ENCODE peak calls at places on chromosomes 3 and 15, in eight cellular contexts. J, I, F, W, S, Q, Y and A are unnamed samples.

GRCh38 chr15:80151576-80151975 is 1.2 kb upstream of the FAH start:
- DNase-seq in J (no peak), I (no peak), F (no peak), W (no peak), S (no peak), Q (no peak), Y (no peak), A (no peak)

GRCh38 chr3:116165190-116165589 is 280.1 kb downstream of the LSAMP start:
- DNase-seq in J (no peak), I (no peak), F (no peak), W (no peak), S (no peak), Q (no peak), Y (no peak), A (no peak)

GRCh38 chr3:4687167-4687566 is 194.0 kb downstream of the ITPR1 start:
- DNase-seq in J (peak), I (no peak), F (no peak), W (no peak), S (no peak), Q (no peak), Y (no peak), A (no peak)

GRCh38 chr3:126746395-126747177 is 42.5 kb downstream of the CHCHD6 start:
- DNase-seq in J (peak), I (no peak), F (no peak), W (no peak), S (no peak), Q (peak), Y (peak), A (peak)

GRCh38 chr3:141370065-141370533 is 1.8 kb downstream of the ZBTB38 start:
- DNase-seq in J (peak), I (peak), F (no peak), W (peak), S (peak), Q (peak), Y (peak), A (no peak)

GRCh38 chr15:49135342-49135857 is 20.0 kb downstream of the COPS2 start:
- DNase-seq in J (no peak), I (no peak), F (no peak), W (no peak), S (no peak), Q (no peak), Y (no peak), A (no peak)

GRCh38 chr3:102092617-102093466 is 243.5 kb downstream of the NFKBIZ start:
- DNase-seq in J (no peak), I (no peak), F (no peak), W (no peak), S (no peak), Q (no peak), Y (no peak), A (no peak)

GRCh38 chr15:80450811-80451321 is 46.7 kb downstream of the ARNT2 start:
- DNase-seq in J (no peak), I (no peak), F (no peak), W (no peak), S (no peak), Q (no peak), Y (no peak), A (no peak)

GRCh38 chr15:100202309-100202943 is 139.3 kb downstream of the ADAMTS17 start:
- DNase-seq in J (no peak), I (no peak), F (no peak), W (no peak), S (no peak), Q (no peak), Y (no peak), A (no peak)

GRCh38 chr3:169390310-169390731 is 273.2 kb downstream of the MECOM start:
- DNase-seq in J (no peak), I (peak), F (no peak), W (no peak), S (no peak), Q (no peak), Y (no peak), A (no peak)

GRCh38 chr3:110881069-110881468 is 190.5 kb upstream of the NECTIN3 start:
- DNase-seq in J (no peak), I (peak), F (no peak), W (no peak), S (no peak), Q (no peak), Y (no peak), A (no peak)

GRCh38 chr3:14532691-14533456 is 7.3 kb downstream of the GRIP2 start:
- DNase-seq in J (no peak), I (no peak), F (no peak), W (no peak), S (no peak), Q (no peak), Y (no peak), A (no peak)

GRCh38 chr3:58627580-58627894 is 39.0 kb downstream of the FAM3D start:
- DNase-seq in J (no peak), I (peak), F (no peak), W (no peak), S (no peak), Q (no peak), Y (no peak), A (no peak)

GRCh38 chr3:133366921-133367320 is 32.9 kb upstream of the BFSP2 start:
- DNase-seq in J (no peak), I (no peak), F (no peak), W (no peak), S (no peak), Q (no peak), Y (no peak), A (peak)

GRCh38 chr3:46593274-46593862 is 19.0 kb upstream of the FAM240A start:
- DNase-seq in J (no peak), I (no peak), F (no peak), W (no peak), S (no peak), Q (no peak), Y (no peak), A (no peak)

GRCh38 chr3:100268986-100269385 is 8.2 kb downstream of the TBC1D23 start:
- DNase-seq in J (no peak), I (no peak), F (no peak), W (no peak), S (no peak), Q (no peak), Y (no peak), A (no peak)

GRCh38 chr15:35168464-35168863 is 83.4 kb upstream of the NANOGP8 start:
- DNase-seq in J (peak), I (no peak), F (no peak), W (no peak), S (no peak), Q (peak), Y (no peak), A (no peak)

GRCh38 chr15:75455982-75456531 is 4.6 kb upstream of the SIN3A start:
- DNase-seq in J (peak), I (peak), F (no peak), W (peak), S (peak), Q (no peak), Y (peak), A (no peak)